ENCODE peak calls at places on chromosome X, in six cellular contexts. One of them, this sample, is unnamed.

GRCh38 chrX:104335765-104336164 is 81.0 kb upstream of the ESX1 start:
- DNase-seq in GM12891: no peak
- DNase-seq in HepG2: no peak
- DNase-seq in H1: no peak
- DNase-seq in K562: no peak
- DNase-seq in GM12878: no peak
- DNase-seq in this sample: no peak

GRCh38 chrX:152641256-152641875 is 3.7 kb downstream of the GABRQ start:
- DNase-seq in GM12891: no peak
- DNase-seq in HepG2: no peak
- DNase-seq in H1: no peak
- DNase-seq in K562: no peak
- DNase-seq in GM12878: no peak
- DNase-seq in this sample: no peak

GRCh38 chrX:98607739-98608138 is 1724.0 kb downstream of the RPA4 start:
- DNase-seq in GM12891: no peak
- DNase-seq in HepG2: no peak
- DNase-seq in H1: no peak
- DNase-seq in K562: no peak
- DNase-seq in GM12878: no peak
- DNase-seq in this sample: no peak

GRCh38 chrX:109537324-109537665 is 651 bp downstream of the NXT2 start:
- DNase-seq in GM12891: no peak
- DNase-seq in HepG2: peak; percentile 61
- DNase-seq in H1: no peak
- DNase-seq in K562: peak; percentile 10
- DNase-seq in GM12878: no peak
- DNase-seq in this sample: no peak

GRCh38 chrX:135095715-135096114 is 24.6 kb downstream of the ETDB start:
- DNase-seq in GM12891: no peak
- DNase-seq in HepG2: no peak
- DNase-seq in H1: no peak
- DNase-seq in K562: no peak
- DNase-seq in GM12878: no peak
- DNase-seq in this sample: no peak

GRCh38 chrX:10175317-10175871 is 18.6 kb downstream of the CLCN4 start:
- DNase-seq in GM12891: no peak
- DNase-seq in HepG2: no peak
- DNase-seq in H1: no peak
- DNase-seq in K562: peak; percentile 20
- DNase-seq in GM12878: no peak
- DNase-seq in this sample: no peak

GRCh38 chrX:36978886-36979285 is 29.3 kb upstream of the FAM47C start:
- DNase-seq in GM12891: no peak
- DNase-seq in HepG2: no peak
- DNase-seq in H1: no peak
- DNase-seq in K562: no peak
- DNase-seq in GM12878: no peak
- DNase-seq in this sample: no peak

GRCh38 chrX:108001218-108001814 is 19.1 kb upstream of the TEX13B start:
- DNase-seq in GM12891: no peak
- DNase-seq in HepG2: peak; percentile 11
- DNase-seq in H1: no peak
- DNase-seq in K562: peak; percentile 13
- DNase-seq in GM12878: no peak
- DNase-seq in this sample: no peak

GRCh38 chrX:68991691-68992345 is 163.0 kb downstream of the EFNB1 start:
- DNase-seq in GM12891: no peak
- DNase-seq in HepG2: no peak
- DNase-seq in H1: no peak
- DNase-seq in K562: no peak
- DNase-seq in GM12878: no peak
- DNase-seq in this sample: no peak

GRCh38 chrX:57156397-57157049 is 19.3 kb upstream of the SPIN2A start:
- DNase-seq in GM12891: no peak
- DNase-seq in HepG2: peak; percentile 50
- DNase-seq in H1: no peak
- DNase-seq in K562: peak; percentile 23
- DNase-seq in GM12878: no peak
- DNase-seq in this sample: no peak

GRCh38 chrX:34487364-34487763 is 169.7 kb downstream of the TMEM47 start:
- DNase-seq in GM12891: no peak
- DNase-seq in HepG2: no peak
- DNase-seq in H1: no peak
- DNase-seq in K562: no peak
- DNase-seq in GM12878: no peak
- DNase-seq in this sample: no peak

GRCh38 chrX:74448669-74449068 is 27.4 kb downstream of the SLC16A2 start:
- DNase-seq in GM12891: no peak
- DNase-seq in HepG2: no peak
- DNase-seq in H1: no peak
- DNase-seq in K562: no peak
- DNase-seq in GM12878: no peak
- DNase-seq in this sample: no peak

GRCh38 chrX:103446665-103447302 is 70.4 kb downstream of the BEX3 start:
- DNase-seq in GM12891: no peak
- DNase-seq in HepG2: no peak
- DNase-seq in H1: no peak
- DNase-seq in K562: no peak
- DNase-seq in GM12878: no peak
- DNase-seq in this sample: no peak

GRCh38 chrX:74449322-74449936 is 28.1 kb downstream of the SLC16A2 start:
- DNase-seq in GM12891: no peak
- DNase-seq in HepG2: no peak
- DNase-seq in H1: no peak
- DNase-seq in K562: no peak
- DNase-seq in GM12878: no peak
- DNase-seq in this sample: no peak

GRCh38 chrX:8447367-8447766 is 17.3 kb upstream of the VCX3B start:
- DNase-seq in GM12891: no peak
- DNase-seq in HepG2: no peak
- DNase-seq in H1: no peak
- DNase-seq in K562: no peak
- DNase-seq in GM12878: no peak
- DNase-seq in this sample: no peak

GRCh38 chrX:100647095-100647494 is 3.1 kb downstream of the SRPX2 start:
- DNase-seq in GM12891: no peak
- DNase-seq in HepG2: no peak
- DNase-seq in H1: no peak
- DNase-seq in K562: no peak
- DNase-seq in GM12878: no peak
- DNase-seq in this sample: no peak

GRCh38 chrX:35622601-35623000 is 175.5 kb upstream of the MAGEB16 start:
- DNase-seq in GM12891: no peak
- DNase-seq in HepG2: no peak
- DNase-seq in H1: no peak
- DNase-seq in K562: no peak
- DNase-seq in GM12878: no peak
- DNase-seq in this sample: no peak

GRCh38 chrX:154010330-154011087 is 9.2 kb downstream of the IRAK1 start:
- DNase-seq in GM12891: no peak
- DNase-seq in HepG2: peak; percentile 66
- DNase-seq in H1: no peak
- DNase-seq in K562: no peak
- DNase-seq in GM12878: no peak
- DNase-seq in this sample: no peak

GRCh38 chrX:129956765-129957164 is 25.7 kb upstream of the BCORL1 start:
- DNase-seq in GM12891: no peak
- DNase-seq in HepG2: no peak
- DNase-seq in H1: no peak
- DNase-seq in K562: no peak
- DNase-seq in GM12878: no peak
- DNase-seq in this sample: no peak

GRCh38 chrX:124940536-124940935 is 379.1 kb upstream of the TEX13C start:
- DNase-seq in GM12891: no peak
- DNase-seq in HepG2: no peak
- DNase-seq in H1: no peak
- DNase-seq in K562: no peak
- DNase-seq in GM12878: no peak
- DNase-seq in this sample: no peak

GRCh38 chrX:44935640-44936039 is 62.7 kb downstream of the KDM6A start:
- DNase-seq in GM12891: no peak
- DNase-seq in HepG2: no peak
- DNase-seq in H1: no peak
- DNase-seq in K562: no peak
- DNase-seq in GM12878: no peak
- DNase-seq in this sample: no peak

GRCh38 chrX:119481218-119481875 is 13.1 kb downstream of the SLC25A5 start:
- DNase-seq in GM12891: no peak
- DNase-seq in HepG2: peak; percentile 25
- DNase-seq in H1: no peak
- DNase-seq in K562: no peak
- DNase-seq in GM12878: no peak
- DNase-seq in this sample: no peak

GRCh38 chrX:66110112-66110511 is 53.9 kb upstream of the HEPH start:
- DNase-seq in GM12891: no peak
- DNase-seq in HepG2: no peak
- DNase-seq in H1: no peak
- DNase-seq in K562: peak; percentile 60
- DNase-seq in GM12878: no peak
- DNase-seq in this sample: peak; percentile 1

GRCh38 chrX:1661048-1661921 is 46.4 kb downstream of the ASMT start:
- DNase-seq in GM12891: peak; percentile 89
- DNase-seq in HepG2: peak; percentile 13
- DNase-seq in H1: peak; percentile 90
- DNase-seq in K562: peak; percentile 26
- DNase-seq in GM12878: peak; percentile 98
- DNase-seq in this sample: peak; percentile 88

GRCh38 chrX:1659664-1660461 is 45.0 kb downstream of the ASMT start:
- DNase-seq in GM12891: no peak
- DNase-seq in HepG2: no peak
- DNase-seq in H1: no peak
- DNase-seq in K562: no peak
- DNase-seq in GM12878: no peak
- DNase-seq in this sample: no peak

GRCh38 chrX:1657367-1658082 is 42.7 kb downstream of the ASMT start:
- DNase-seq in GM12891: no peak
- DNase-seq in HepG2: no peak
- DNase-seq in H1: no peak
- DNase-seq in K562: no peak
- DNase-seq in GM12878: peak; percentile 62
- DNase-seq in this sample: no peak

GRCh38 chrX:1656379-1656778 is 41.5 kb downstream of the ASMT start:
- DNase-seq in GM12891: no peak
- DNase-seq in HepG2: no peak
- DNase-seq in H1: no peak
- DNase-seq in K562: no peak
- DNase-seq in GM12878: no peak
- DNase-seq in this sample: no peak

GRCh38 chrX:1658083-1658463 is 43.2 kb downstream of the ASMT start:
- DNase-seq in GM12891: no peak
- DNase-seq in HepG2: no peak
- DNase-seq in H1: no peak
- DNase-seq in K562: no peak
- DNase-seq in GM12878: no peak
- DNase-seq in this sample: no peak
- TF ChIP-seq TAF1 in GM12891: no peak
- TF ChIP-seq TAF1 in HepG2: no peak
- TF ChIP-seq TAF1 in H1: no peak
- TF ChIP-seq TAF1 in K562: no peak
- TF ChIP-seq TAF1 in GM12878: no peak
- TF ChIP-seq TAF1 in this sample: no peak

DNA sequence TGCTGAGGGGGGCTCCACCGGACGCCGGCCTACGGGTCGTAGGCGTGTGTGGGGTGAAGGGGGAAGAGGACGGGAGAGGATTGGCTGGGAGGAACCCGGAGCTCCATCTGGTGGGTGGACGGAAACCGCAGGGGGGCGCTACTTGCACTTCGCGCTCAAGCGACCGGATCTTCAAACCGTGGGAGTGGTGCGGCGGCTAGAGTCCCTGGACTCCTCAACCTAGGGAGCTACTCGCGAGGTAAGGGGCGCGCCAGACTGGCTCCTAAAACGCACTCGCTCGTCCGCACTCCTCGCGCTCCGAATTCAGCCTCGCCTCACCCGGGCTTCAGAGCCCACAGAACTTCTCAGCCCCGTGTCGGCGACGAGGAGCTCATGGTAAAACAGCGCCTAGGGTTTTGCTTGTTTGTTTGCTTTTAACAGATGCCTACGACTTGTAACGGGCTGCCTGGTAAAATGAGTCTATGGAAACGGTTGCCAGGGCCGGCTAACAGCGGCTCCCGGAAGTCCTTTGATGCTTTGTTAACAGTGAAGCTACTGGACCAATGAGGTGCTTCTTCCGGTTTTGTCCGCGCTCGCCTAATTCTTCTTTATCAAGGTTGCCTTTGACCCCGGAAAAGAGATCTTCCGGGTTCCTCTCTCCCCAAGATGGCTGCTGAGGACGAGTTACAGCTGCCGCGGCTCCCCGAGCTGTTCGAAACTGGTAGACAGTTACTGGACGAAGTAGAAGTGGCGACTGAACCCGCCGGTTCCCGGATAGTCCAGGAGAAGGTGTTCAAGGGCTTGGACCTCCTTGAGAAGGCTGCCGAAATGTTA is at the start of gene IGBP1:
- DNase-seq in GM12891: peak; percentile 36
- DNase-seq in HepG2: peak; percentile 90
- DNase-seq in H1: peak; percentile 70
- DNase-seq in K562: peak; percentile 86
- DNase-seq in GM12878: peak; percentile 49
- DNase-seq in this sample: peak; percentile 43
- TF ChIP-seq POLR2A in GM12891: peak; percentile 73
- TF ChIP-seq POLR2A in HepG2: peak; percentile 62
- TF ChIP-seq POLR2A in H1: peak; percentile 55
- TF ChIP-seq POLR2A in K562: peak; percentile 84
- TF ChIP-seq POLR2A in GM12878: peak; percentile 82
- TF ChIP-seq POLR2A in this sample: peak; percentile 64

GRCh38 chrX:19121898-19122640 is at the start of gene ADGRG2:
- DNase-seq in GM12891: peak; percentile 15
- DNase-seq in HepG2: no peak
- DNase-seq in H1: no peak
- DNase-seq in K562: no peak
- DNase-seq in GM12878: no peak
- DNase-seq in this sample: no peak
- TF ChIP-seq TAF1 in GM12891: no peak
- TF ChIP-seq TAF1 in HepG2: no peak
- TF ChIP-seq TAF1 in H1: no peak
- TF ChIP-seq TAF1 in K562: no peak
- TF ChIP-seq TAF1 in GM12878: no peak
- TF ChIP-seq TAF1 in this sample: no peak

DNA sequence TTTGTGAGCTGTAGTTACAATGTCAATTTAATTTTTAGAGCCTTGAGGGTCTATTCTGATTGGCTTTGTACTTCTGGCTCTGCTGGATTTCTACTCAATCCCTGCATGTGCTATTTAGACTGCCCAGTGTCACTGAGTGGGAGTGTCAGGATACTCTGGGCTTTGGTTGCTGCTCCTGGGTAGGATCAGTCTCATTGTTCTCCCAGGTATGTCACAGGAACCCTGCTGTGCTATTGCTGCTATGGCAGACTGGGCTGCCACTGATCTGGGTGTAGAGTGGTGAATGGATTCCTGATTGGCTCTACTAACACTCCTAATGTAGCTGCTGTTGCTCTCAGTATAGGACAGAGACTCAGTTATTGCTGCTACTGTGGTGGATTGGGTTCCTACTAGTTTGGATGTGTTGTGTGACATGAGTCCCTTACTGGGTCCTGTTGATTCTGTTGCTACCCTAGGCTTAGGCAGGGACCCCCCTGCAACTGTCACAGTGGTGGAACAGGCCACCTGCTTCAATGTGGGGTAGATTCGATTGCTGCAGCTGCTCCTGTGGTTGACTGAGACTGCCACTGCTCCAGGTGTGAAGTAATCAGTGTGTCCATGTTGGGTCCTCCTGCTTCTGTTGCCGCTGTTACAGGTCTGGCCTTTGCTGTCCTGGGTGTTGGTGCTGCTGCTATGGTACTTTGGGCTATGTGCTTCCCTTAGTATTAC is 707.8 kb upstream of the AMOT start:
- DNase-seq in GM12891: no peak
- DNase-seq in HepG2: no peak
- DNase-seq in H1: no peak
- DNase-seq in K562: no peak
- DNase-seq in GM12878: no peak
- DNase-seq in this sample: no peak
- TF ChIP-seq POLR2A in GM12891: no peak
- TF ChIP-seq POLR2A in HepG2: no peak
- TF ChIP-seq POLR2A in H1: no peak
- TF ChIP-seq POLR2A in K562: no peak
- TF ChIP-seq POLR2A in GM12878: no peak
- TF ChIP-seq POLR2A in this sample: no peak

This sample was measured in GM12892.